ENCODE peak calls at places on chromosomes 1 and 21, in five cellular contexts. P is hepatocyte, K is PC-3, M is neural progenitor cell, I is HCT116. F is an unnamed sample.

GRCh38 chr1:77533660-77534295 is 148.7 kb downstream of the ZZZ3 start:
- DNase-seq in P (peak), K (peak), M (peak), I (peak), F (peak)

GRCh38 chr1:203093754-203094410 is 8.1 kb upstream of the MYOG start:
- DNase-seq in P (no peak), K (no peak), M (no peak), I (no peak), F (peak)

GRCh38 chr1:173802961-173803360 is 21.5 kb upstream of the DARS2 start:
- DNase-seq in P (no peak), K (no peak), M (no peak), I (no peak), F (no peak)

GRCh38 chr1:48203287-48203900 is 19.1 kb upstream of the SLC5A9 start:
- DNase-seq in P (peak), K (peak), M (peak), I (peak), F (peak)

GRCh38 chr1:179016694-179017382 is 8.9 kb upstream of the FAM20B start:
- DNase-seq in P (peak), K (peak), M (no peak), I (peak), F (peak)

GRCh38 chr21:38645282-38645681 is 147.0 kb upstream of the ERG start:
- DNase-seq in P (no peak), K (peak), M (no peak), I (no peak), F (peak)

GRCh38 chr21:39523398-39523797 is 71.6 kb downstream of the SH3BGR start:
- DNase-seq in P (no peak), K (no peak), M (no peak), I (no peak), F (no peak)

GRCh38 chr1:193631306-193631705 is 444.9 kb upstream of the B3GALT2 start:
- DNase-seq in P (no peak), K (no peak), M (no peak), I (no peak), F (no peak)

GRCh38 chr1:80436851-80437250 is 1363.9 kb upstream of the ADGRL2 start:
- DNase-seq in P (no peak), K (no peak), M (no peak), I (no peak), F (no peak)

GRCh38 chr21:41706678-41707077 is 60.2 kb downstream of the RIPK4 start:
- DNase-seq in P (peak), K (no peak), M (no peak), I (no peak), F (no peak)

GRCh38 chr1:223363057-223363855 is 720 bp downstream of the SUSD4 start:
- DNase-seq in P (peak), K (no peak), M (peak), I (no peak), F (peak)

GRCh38 chr1:168397806-168398205 is 117.1 kb downstream of the TBX19 start:
- DNase-seq in P (no peak), K (no peak), M (no peak), I (no peak), F (no peak)

GRCh38 chr1:154431586-154432373 is 26.6 kb downstream of the IL6R start:
- DNase-seq in P (peak), K (peak), M (no peak), I (no peak), F (peak)

GRCh38 chr1:111754964-111755320 is 759 bp upstream of the DDX20 start:
- DNase-seq in P (peak), K (peak), M (peak), I (no peak), F (peak)

GRCh38 chr21:25313891-25314646 is 293.2 kb downstream of the MRPL39 start:
- DNase-seq in P (no peak), K (peak), M (no peak), I (no peak), F (peak)

GRCh38 chr1:193537266-193538003 is 351.0 kb upstream of the B3GALT2 start:
- DNase-seq in P (no peak), K (no peak), M (no peak), I (no peak), F (no peak)

GRCh38 chr1:241825581-241825980 is 22.4 kb upstream of the EXO1 start:
- DNase-seq in P (no peak), K (no peak), M (no peak), I (no peak), F (peak)

GRCh38 chr1:242787968-242788367 is 263.5 kb upstream of the PLD5 start:
- DNase-seq in P (no peak), K (peak), M (no peak), I (no peak), F (no peak)

GRCh38 chr1:48676822-48677221 is 99.9 kb downstream of the BEND5 start:
- DNase-seq in P (no peak), K (no peak), M (no peak), I (no peak), F (no peak)

GRCh38 chr1:156124557-156125483 is 10.3 kb downstream of the LMNA start:
- DNase-seq in P (no peak), K (peak), M (no peak), I (no peak), F (peak)

GRCh38 chr1:98991127-98992003 is 13.3 kb downstream of the PLPPR5 start:
- DNase-seq in P (peak), K (peak), M (peak), I (peak), F (peak)

GRCh38 chr1:20792177-20792576 is 5.1 kb upstream of the HP1BP3 start:
- DNase-seq in P (peak), K (no peak), M (no peak), I (no peak), F (peak)

GRCh38 chr1:56065729-56066128 is 513.6 kb downstream of the PLPP3 start:
- DNase-seq in P (no peak), K (no peak), M (no peak), I (no peak), F (peak)
- TF ChIP-seq EZH2phosphoT487 in P (no peak), K (no peak), M (no peak), I (no peak), F (no peak)

GRCh38 chr1:200035956-200036615 is 8.6 kb downstream of the NR5A2 start:
- DNase-seq in P (peak), K (no peak), M (peak), I (no peak), F (no peak)
- TF ChIP-seq EZH2 in P (peak), K (no peak), M (peak), I (no peak), F (peak)

DNA sequence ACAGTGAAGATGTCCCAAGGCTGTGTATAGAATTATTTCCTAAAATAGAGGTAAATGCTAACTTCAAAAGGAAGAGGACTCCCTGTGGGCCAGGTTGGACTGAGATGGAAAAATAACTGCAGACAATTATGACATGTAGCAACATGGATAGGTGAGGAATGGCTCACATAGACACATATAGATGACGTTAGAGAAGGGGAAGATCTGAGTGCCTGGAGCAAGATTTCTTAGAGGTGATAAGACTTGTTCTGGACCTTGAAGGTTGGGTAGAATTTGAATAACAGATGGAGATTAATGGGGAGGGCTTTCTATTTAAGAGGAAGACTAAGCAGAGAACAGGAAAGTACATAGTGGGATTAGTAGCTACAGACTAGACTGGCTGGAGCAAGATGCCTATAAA is 76.9 kb downstream of the C1orf21 start:
- DNase-seq in P (no peak), K (no peak), M (no peak), I (no peak), F (no peak)
- TF ChIP-seq EZH2phosphoT487 in P (no peak), K (no peak), M (no peak), I (no peak), F (no peak)

DNA sequence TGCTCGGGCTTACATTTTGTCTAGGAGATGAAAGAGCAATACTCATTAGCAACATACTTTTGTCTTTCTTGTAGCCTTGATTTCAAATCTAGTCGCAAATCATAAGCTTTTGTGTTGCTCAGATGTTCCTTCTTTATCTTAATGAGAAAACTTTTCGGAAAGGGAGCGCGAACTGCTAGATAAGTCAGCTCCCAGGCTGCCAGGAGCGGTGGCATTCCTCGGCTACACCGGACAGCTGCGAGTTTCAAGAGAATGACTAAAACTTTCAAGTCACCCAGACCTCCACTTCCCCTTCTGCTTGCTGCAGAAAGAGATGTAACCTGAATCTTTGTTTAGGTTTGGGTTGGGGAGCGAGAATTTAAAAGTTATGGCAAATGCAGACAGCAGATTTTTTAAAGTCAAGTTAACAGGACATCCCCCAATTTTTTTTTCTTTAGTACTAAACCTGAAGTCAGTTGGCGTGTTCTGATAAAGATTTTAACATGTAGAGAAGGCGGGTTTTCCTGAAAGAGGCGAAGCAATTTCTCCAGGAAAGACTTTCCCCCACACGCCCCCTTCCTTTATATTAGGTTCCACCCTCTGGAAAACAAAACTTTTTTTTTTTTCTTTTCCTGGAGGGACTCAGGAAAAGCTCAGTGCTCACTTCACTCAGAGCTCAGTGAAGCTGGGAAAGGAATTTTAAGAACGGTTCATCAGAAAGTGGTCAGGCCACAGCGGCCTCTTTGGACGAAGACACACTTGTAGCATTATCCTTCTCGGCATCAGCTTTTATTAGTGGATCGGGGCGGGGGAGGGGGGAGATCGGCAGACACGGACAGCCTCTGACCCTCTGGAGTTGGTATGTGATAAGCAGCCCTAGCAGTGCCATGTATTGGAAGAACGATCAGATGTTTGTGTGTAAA is at the start of gene LHX8:
- DNase-seq in P (peak), K (no peak), M (peak), I (no peak), F (no peak)
- TF ChIP-seq EZH2 in P (peak), K (no peak), M (no peak), I (no peak), F (no peak)

GRCh38 chr1:1926886-1927660 is 8.0 kb upstream of the TMEM52 start:
- DNase-seq in P (peak), K (no peak), M (no peak), I (no peak), F (no peak)
- TF ChIP-seq EZH2phosphoT487 in P (no peak), K (no peak), M (no peak), I (no peak), F (no peak)

DNA sequence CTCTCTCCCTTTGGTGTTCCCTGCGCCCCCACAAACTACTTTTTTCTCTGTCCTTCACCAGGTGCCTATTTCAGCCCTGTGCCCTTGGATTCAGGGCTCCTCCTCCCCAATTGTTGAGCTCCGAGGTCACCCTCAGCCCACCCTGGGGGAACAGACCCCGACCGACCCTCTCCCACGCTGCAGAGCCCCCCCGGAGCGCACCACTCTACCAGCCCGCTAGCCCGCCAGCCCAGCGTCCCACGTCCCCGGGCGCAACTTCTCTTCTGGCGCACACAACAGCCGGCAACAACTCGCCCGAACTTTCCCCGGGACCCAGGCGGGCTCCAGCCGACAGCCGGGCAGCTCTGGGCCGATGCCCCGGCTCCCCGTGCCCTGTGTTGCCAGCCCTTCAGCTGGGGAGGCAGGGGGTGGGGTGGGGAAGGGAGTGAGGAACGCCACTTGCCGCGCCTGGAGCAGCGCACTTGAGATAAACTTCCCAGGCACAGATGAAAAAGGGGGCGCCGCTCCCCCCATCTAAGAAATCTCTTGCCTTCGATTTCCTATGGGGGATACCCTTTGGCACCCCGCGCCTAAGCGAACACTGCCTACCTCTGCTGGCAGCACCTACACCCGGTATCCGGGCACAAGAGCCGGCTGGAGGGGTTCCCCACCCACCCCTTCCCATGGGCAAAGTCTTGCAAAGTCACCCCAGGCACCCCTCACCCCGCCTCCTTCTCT is 983 bp downstream of the CASZ1 start:
- DNase-seq in P (no peak), K (peak), M (peak), I (no peak), F (peak)
- TF ChIP-seq EZH2 in P (no peak), K (no peak), M (peak), I (peak), F (peak)

GRCh38 chr1:6686294-6686693 is 15.3 kb downstream of the DNAJC11 start:
- DNase-seq in P (no peak), K (no peak), M (no peak), I (no peak), F (peak)
- TF ChIP-seq EZH2phosphoT487 in P (no peak), K (no peak), M (no peak), I (no peak), F (no peak)

DNA sequence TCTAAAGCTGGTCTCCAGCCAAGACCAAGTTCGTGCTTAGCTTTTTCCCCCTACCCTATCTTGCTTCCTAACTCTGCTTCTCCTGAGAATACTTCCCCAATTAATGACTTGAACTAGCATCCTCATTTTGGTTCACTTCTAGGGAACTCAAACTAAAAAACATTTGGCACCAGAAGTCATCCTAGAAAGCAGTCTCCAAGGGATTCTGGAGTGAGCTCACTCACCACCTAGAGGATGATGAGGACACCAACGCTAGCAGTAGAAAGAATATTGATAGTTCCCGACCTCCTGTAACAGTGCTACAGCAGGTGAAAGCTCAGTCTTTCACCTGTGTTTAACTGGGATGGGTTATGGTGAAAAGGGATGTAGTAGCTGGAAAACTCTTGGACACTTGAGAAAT is 4.7 kb upstream of the PSMB2 start:
- DNase-seq in P (no peak), K (peak), M (no peak), I (no peak), F (peak)
- TF ChIP-seq EZH2 in P (no peak), K (no peak), M (no peak), I (no peak), F (no peak)

GRCh38 chr1:78722521-78722920 is 72.9 kb downstream of the IFI44 start:
- DNase-seq in P (no peak), K (no peak), M (no peak), I (no peak), F (peak)

GRCh38 chr1:78722947-78723346 is 73.3 kb downstream of the IFI44 start:
- DNase-seq in P (no peak), K (no peak), M (no peak), I (no peak), F (peak)

GRCh38 chr1:78730053-78730452 is 80.4 kb downstream of the IFI44 start:
- DNase-seq in P (no peak), K (no peak), M (no peak), I (no peak), F (no peak)

GRCh38 chr1:78728359-78728758 is 78.7 kb downstream of the IFI44 start:
- DNase-seq in P (no peak), K (no peak), M (no peak), I (no peak), F (no peak)

GRCh38 chr1:78726686-78727085 is 77.1 kb downstream of the IFI44 start:
- DNase-seq in P (no peak), K (no peak), M (no peak), I (no peak), F (peak)
- TF ChIP-seq EZH2phosphoT487 in P (no peak), K (no peak), M (no peak), I (no peak), F (no peak)

DNA sequence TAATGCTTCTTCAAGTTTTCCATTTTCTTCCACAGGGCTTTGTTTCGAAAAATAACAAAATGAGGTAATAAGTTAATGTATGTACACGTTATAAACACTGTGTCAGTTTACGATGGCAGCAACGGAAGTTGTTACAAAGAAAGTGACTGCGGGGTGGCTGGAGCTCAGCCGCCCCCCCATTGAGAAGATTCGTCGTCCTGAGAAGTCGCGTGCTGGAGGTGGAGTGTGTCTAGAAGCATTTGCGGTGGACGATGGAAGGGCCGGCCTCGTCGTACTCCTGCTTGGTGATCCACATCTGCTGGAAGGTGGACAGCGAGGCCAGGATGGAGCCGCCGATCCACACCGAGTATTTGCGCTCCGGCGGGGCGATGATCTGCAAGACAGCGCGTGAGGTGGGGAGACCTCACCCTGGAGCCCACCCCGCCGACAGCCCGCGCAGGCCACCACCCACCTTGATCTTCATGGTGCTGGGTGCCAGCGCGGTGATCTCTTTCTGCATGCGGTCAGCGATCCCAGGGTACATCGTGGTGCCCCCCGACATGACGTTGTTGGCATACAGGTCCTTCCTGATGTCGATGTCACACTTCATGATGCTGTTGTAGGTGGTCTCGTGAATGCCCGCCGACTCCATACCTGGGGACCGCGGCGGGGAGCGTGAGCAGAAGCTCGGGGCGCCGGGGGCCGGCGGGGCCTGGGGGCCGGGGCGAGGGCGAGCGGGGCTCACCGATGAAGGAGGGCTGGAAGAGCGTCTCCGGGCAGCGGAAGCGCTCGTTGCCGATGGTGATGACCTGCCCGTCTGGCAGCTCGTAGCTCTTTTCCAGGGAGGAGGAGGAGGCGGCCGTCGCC is 2.4 kb downstream of the ACTA1 start:
- DNase-seq in P (no peak), K (no peak), M (no peak), I (no peak), F (peak)
- TF ChIP-seq EZH2 in P (no peak), K (no peak), M (no peak), I (no peak), F (peak)

F was measured in GM23248.